ENCODE peak calls at places on chromosomes 12 and 14, in nine cellular contexts. One of them, this sample, is unnamed.

GRCh38 chr12:69616025-69616424 is 5.3 kb upstream of the LRRC10 start:
- DNase-seq in CD4-positive, alpha-beta T cell: no peak
- DNase-seq in fibroblast of lung: no peak
- DNase-seq in CD8-positive, alpha-beta T cell: no peak
- DNase-seq in mammary epithelial cell: no peak
- DNase-seq in endodermal cell: no peak
- DNase-seq in neural progenitor cell: no peak
- DNase-seq in left ventricle myocardium inferior: no peak
- DNase-seq in MM.1S: no peak
- DNase-seq in this sample: no peak

GRCh38 chr12:26713885-26714383 is 119.1 kb downstream of the ITPR2 start:
- DNase-seq in CD4-positive, alpha-beta T cell: no peak
- DNase-seq in fibroblast of lung: no peak
- DNase-seq in CD8-positive, alpha-beta T cell: no peak
- DNase-seq in mammary epithelial cell: no peak
- DNase-seq in endodermal cell: no peak
- DNase-seq in neural progenitor cell: no peak
- DNase-seq in left ventricle myocardium inferior: no peak
- DNase-seq in MM.1S: no peak
- DNase-seq in this sample: no peak

GRCh38 chr12:25501565-25501964 is 51.5 kb downstream of the LMNTD1 start:
- DNase-seq in CD4-positive, alpha-beta T cell: no peak
- DNase-seq in fibroblast of lung: no peak
- DNase-seq in CD8-positive, alpha-beta T cell: no peak
- DNase-seq in mammary epithelial cell: no peak
- DNase-seq in endodermal cell: no peak
- DNase-seq in neural progenitor cell: no peak
- DNase-seq in left ventricle myocardium inferior: no peak
- DNase-seq in MM.1S: no peak
- DNase-seq in this sample: no peak

GRCh38 chr12:102811125-102811737 is 105.8 kb downstream of the PAH start:
- DNase-seq in CD4-positive, alpha-beta T cell: no peak
- DNase-seq in fibroblast of lung: no peak
- DNase-seq in CD8-positive, alpha-beta T cell: no peak
- DNase-seq in mammary epithelial cell: no peak
- DNase-seq in endodermal cell: peak; percentile 92
- DNase-seq in neural progenitor cell: peak; percentile 70
- DNase-seq in left ventricle myocardium inferior: no peak
- DNase-seq in MM.1S: peak; percentile 36
- DNase-seq in this sample: peak; percentile 2

GRCh38 chr14:60079723-60080122 is 12.0 kb upstream of the PCNX4 start:
- DNase-seq in CD4-positive, alpha-beta T cell: no peak
- DNase-seq in fibroblast of lung: no peak
- DNase-seq in CD8-positive, alpha-beta T cell: no peak
- DNase-seq in mammary epithelial cell: no peak
- DNase-seq in endodermal cell: no peak
- DNase-seq in neural progenitor cell: peak; percentile 37
- DNase-seq in left ventricle myocardium inferior: no peak
- DNase-seq in MM.1S: no peak
- DNase-seq in this sample: no peak

GRCh38 chr12:46148706-46149463 is 120.0 kb downstream of the SLC38A1 start:
- DNase-seq in CD4-positive, alpha-beta T cell: no peak
- DNase-seq in fibroblast of lung: no peak
- DNase-seq in CD8-positive, alpha-beta T cell: no peak
- DNase-seq in mammary epithelial cell: no peak
- DNase-seq in endodermal cell: no peak
- DNase-seq in neural progenitor cell: no peak
- DNase-seq in left ventricle myocardium inferior: no peak
- DNase-seq in MM.1S: no peak
- DNase-seq in this sample: no peak

GRCh38 chr12:49899921-49900320 is 3.8 kb downstream of the FAIM2 start:
- DNase-seq in CD4-positive, alpha-beta T cell: no peak
- DNase-seq in fibroblast of lung: no peak
- DNase-seq in CD8-positive, alpha-beta T cell: no peak
- DNase-seq in mammary epithelial cell: no peak
- DNase-seq in endodermal cell: no peak
- DNase-seq in neural progenitor cell: no peak
- DNase-seq in left ventricle myocardium inferior: no peak
- DNase-seq in MM.1S: no peak
- DNase-seq in this sample: no peak

GRCh38 chr14:20970983-20971704 is 15.9 kb downstream of the RNASE2 start:
- DNase-seq in CD4-positive, alpha-beta T cell: peak; percentile 73
- DNase-seq in fibroblast of lung: peak; percentile 80
- DNase-seq in CD8-positive, alpha-beta T cell: peak; percentile 73
- DNase-seq in mammary epithelial cell: peak; percentile 74
- DNase-seq in endodermal cell: peak; percentile 97
- DNase-seq in neural progenitor cell: peak; percentile 93
- DNase-seq in left ventricle myocardium inferior: peak; percentile 84
- DNase-seq in MM.1S: peak; percentile 68
- DNase-seq in this sample: peak; percentile 48

GRCh38 chr14:60862283-60862682 is 118.6 kb downstream of the TRMT5 start:
- DNase-seq in CD4-positive, alpha-beta T cell: no peak
- DNase-seq in fibroblast of lung: peak; percentile 84
- DNase-seq in CD8-positive, alpha-beta T cell: no peak
- DNase-seq in mammary epithelial cell: peak; percentile 14
- DNase-seq in endodermal cell: no peak
- DNase-seq in neural progenitor cell: no peak
- DNase-seq in left ventricle myocardium inferior: no peak
- DNase-seq in MM.1S: no peak
- DNase-seq in this sample: no peak

GRCh38 chr12:16165506-16165905 is 112.0 kb downstream of the SLC15A5 start:
- DNase-seq in CD4-positive, alpha-beta T cell: no peak
- DNase-seq in fibroblast of lung: peak; percentile 63
- DNase-seq in CD8-positive, alpha-beta T cell: no peak
- DNase-seq in mammary epithelial cell: peak; percentile 27
- DNase-seq in endodermal cell: peak; percentile 76
- DNase-seq in neural progenitor cell: peak; percentile 67
- DNase-seq in left ventricle myocardium inferior: no peak
- DNase-seq in MM.1S: peak; percentile 35
- DNase-seq in this sample: no peak

GRCh38 chr12:26133508-26133907 is 8.7 kb upstream of the BHLHE41 start:
- DNase-seq in CD4-positive, alpha-beta T cell: no peak
- DNase-seq in fibroblast of lung: peak; percentile 40
- DNase-seq in CD8-positive, alpha-beta T cell: no peak
- DNase-seq in mammary epithelial cell: no peak
- DNase-seq in endodermal cell: no peak
- DNase-seq in neural progenitor cell: no peak
- DNase-seq in left ventricle myocardium inferior: no peak
- DNase-seq in MM.1S: no peak
- DNase-seq in this sample: no peak

GRCh38 chr12:94362653-94363052 is 97.0 kb downstream of the CEP83 start:
- DNase-seq in CD4-positive, alpha-beta T cell: no peak
- DNase-seq in fibroblast of lung: no peak
- DNase-seq in CD8-positive, alpha-beta T cell: no peak
- DNase-seq in mammary epithelial cell: no peak
- DNase-seq in endodermal cell: no peak
- DNase-seq in neural progenitor cell: no peak
- DNase-seq in left ventricle myocardium inferior: no peak
- DNase-seq in MM.1S: no peak
- DNase-seq in this sample: no peak

GRCh38 chr14:50371546-50371945 is 25.1 kb downstream of the CDKL1 start:
- DNase-seq in CD4-positive, alpha-beta T cell: no peak
- DNase-seq in fibroblast of lung: no peak
- DNase-seq in CD8-positive, alpha-beta T cell: no peak
- DNase-seq in mammary epithelial cell: no peak
- DNase-seq in endodermal cell: no peak
- DNase-seq in neural progenitor cell: no peak
- DNase-seq in left ventricle myocardium inferior: no peak
- DNase-seq in MM.1S: no peak
- DNase-seq in this sample: no peak

GRCh38 chr14:71403673-71404072 is 496.4 kb downstream of the PCNX1 start:
- DNase-seq in CD4-positive, alpha-beta T cell: no peak
- DNase-seq in fibroblast of lung: peak; percentile 27
- DNase-seq in CD8-positive, alpha-beta T cell: peak; percentile 49
- DNase-seq in mammary epithelial cell: peak; percentile 23
- DNase-seq in endodermal cell: no peak
- DNase-seq in neural progenitor cell: no peak
- DNase-seq in left ventricle myocardium inferior: no peak
- DNase-seq in MM.1S: peak; percentile 28
- DNase-seq in this sample: no peak

GRCh38 chr12:47188576-47189441 is 109.0 kb upstream of the AMIGO2 start:
- DNase-seq in CD4-positive, alpha-beta T cell: no peak
- DNase-seq in fibroblast of lung: peak; percentile 82
- DNase-seq in CD8-positive, alpha-beta T cell: no peak
- DNase-seq in mammary epithelial cell: peak; percentile 4
- DNase-seq in endodermal cell: no peak
- DNase-seq in neural progenitor cell: no peak
- DNase-seq in left ventricle myocardium inferior: no peak
- DNase-seq in MM.1S: no peak
- DNase-seq in this sample: no peak

GRCh38 chr14:105378873-105379685 is 19.3 kb upstream of the TEX22 start:
- DNase-seq in CD4-positive, alpha-beta T cell: no peak
- DNase-seq in fibroblast of lung: no peak
- DNase-seq in CD8-positive, alpha-beta T cell: no peak
- DNase-seq in mammary epithelial cell: no peak
- DNase-seq in endodermal cell: no peak
- DNase-seq in neural progenitor cell: no peak
- DNase-seq in left ventricle myocardium inferior: no peak
- DNase-seq in MM.1S: no peak
- DNase-seq in this sample: no peak

GRCh38 chr14:105378199-105378598 is 20.1 kb upstream of the TEX22 start:
- DNase-seq in CD4-positive, alpha-beta T cell: no peak
- DNase-seq in fibroblast of lung: no peak
- DNase-seq in CD8-positive, alpha-beta T cell: no peak
- DNase-seq in mammary epithelial cell: no peak
- DNase-seq in endodermal cell: no peak
- DNase-seq in neural progenitor cell: no peak
- DNase-seq in left ventricle myocardium inferior: no peak
- DNase-seq in MM.1S: no peak
- DNase-seq in this sample: no peak

GRCh38 chr14:105377555-105378182 is 20.7 kb upstream of the TEX22 start:
- DNase-seq in CD4-positive, alpha-beta T cell: no peak
- DNase-seq in fibroblast of lung: no peak
- DNase-seq in CD8-positive, alpha-beta T cell: no peak
- DNase-seq in mammary epithelial cell: no peak
- DNase-seq in endodermal cell: peak; percentile 74
- DNase-seq in neural progenitor cell: no peak
- DNase-seq in left ventricle myocardium inferior: no peak
- DNase-seq in MM.1S: no peak
- DNase-seq in this sample: no peak

GRCh38 chr14:105375635-105376057 is 22.7 kb upstream of the TEX22 start:
- DNase-seq in CD4-positive, alpha-beta T cell: no peak
- DNase-seq in fibroblast of lung: no peak
- DNase-seq in CD8-positive, alpha-beta T cell: peak; percentile 35
- DNase-seq in mammary epithelial cell: no peak
- DNase-seq in endodermal cell: no peak
- DNase-seq in neural progenitor cell: no peak
- DNase-seq in left ventricle myocardium inferior: no peak
- DNase-seq in MM.1S: no peak
- DNase-seq in this sample: no peak

GRCh38 chr14:105376521-105377440 is 21.6 kb upstream of the TEX22 start:
- DNase-seq in CD4-positive, alpha-beta T cell: no peak
- DNase-seq in fibroblast of lung: no peak
- DNase-seq in CD8-positive, alpha-beta T cell: no peak
- DNase-seq in mammary epithelial cell: no peak
- DNase-seq in endodermal cell: peak; percentile 66
- DNase-seq in neural progenitor cell: no peak
- DNase-seq in left ventricle myocardium inferior: no peak
- DNase-seq in MM.1S: no peak
- DNase-seq in this sample: no peak
- TF ChIP-seq CTCF in CD4-positive, alpha-beta T cell: no peak
- TF ChIP-seq CTCF in fibroblast of lung: no peak
- TF ChIP-seq CTCF in CD8-positive, alpha-beta T cell: no peak
- TF ChIP-seq CTCF in mammary epithelial cell: no peak
- TF ChIP-seq CTCF in endodermal cell: peak; percentile 45
- TF ChIP-seq CTCF in neural progenitor cell: peak; percentile 7
- TF ChIP-seq CTCF in left ventricle myocardium inferior: no peak
- TF ChIP-seq CTCF in MM.1S: no peak
- TF ChIP-seq CTCF in this sample: no peak

GRCh38 chr12:34286934-34287333 is 264.6 kb downstream of the ALG10 start:
- DNase-seq in CD4-positive, alpha-beta T cell: no peak
- DNase-seq in fibroblast of lung: no peak
- DNase-seq in CD8-positive, alpha-beta T cell: no peak
- DNase-seq in mammary epithelial cell: no peak
- DNase-seq in endodermal cell: peak; percentile 14
- DNase-seq in neural progenitor cell: no peak
- DNase-seq in left ventricle myocardium inferior: no peak
- DNase-seq in MM.1S: no peak
- DNase-seq in this sample: no peak
- H3K9me3 ChIP-seq in CD4-positive, alpha-beta T cell: peaks cover 29% of the 10 kb centered on the region
- H3K9me3 ChIP-seq in fibroblast of lung: no peaks in the 10 kb centered on the region
- H3K9me3 ChIP-seq in CD8-positive, alpha-beta T cell: peaks cover 5% of the 10 kb centered on the region
- H3K9me3 ChIP-seq in mammary epithelial cell: peaks cover 34% of the 10 kb centered on the region
- H3K9me3 ChIP-seq in endodermal cell: peaks cover 64% of the 10 kb centered on the region
- H3K9me3 ChIP-seq in neural progenitor cell: peaks cover 24% of the 10 kb centered on the region
- H3K9me3 ChIP-seq in left ventricle myocardium inferior: peaks cover 74% of the 10 kb centered on the region
- H3K9me3 ChIP-seq in MM.1S: no peaks in the 10 kb centered on the region
- H3K9me3 ChIP-seq in this sample: no peaks in the 10 kb centered on the region

GRCh38 chr12:112961536-112961935 is 16.8 kb upstream of the OAS2 start:
- DNase-seq in CD4-positive, alpha-beta T cell: no peak
- DNase-seq in fibroblast of lung: no peak
- DNase-seq in CD8-positive, alpha-beta T cell: no peak
- DNase-seq in mammary epithelial cell: no peak
- DNase-seq in endodermal cell: no peak
- DNase-seq in neural progenitor cell: no peak
- DNase-seq in left ventricle myocardium inferior: no peak
- DNase-seq in MM.1S: no peak
- DNase-seq in this sample: no peak
- TF ChIP-seq CTCF in CD4-positive, alpha-beta T cell: no peak
- TF ChIP-seq CTCF in fibroblast of lung: no peak
- TF ChIP-seq CTCF in CD8-positive, alpha-beta T cell: no peak
- TF ChIP-seq CTCF in mammary epithelial cell: no peak
- TF ChIP-seq CTCF in endodermal cell: no peak
- TF ChIP-seq CTCF in neural progenitor cell: no peak
- TF ChIP-seq CTCF in left ventricle myocardium inferior: no peak
- TF ChIP-seq CTCF in MM.1S: no peak
- TF ChIP-seq CTCF in this sample: no peak

DNA sequence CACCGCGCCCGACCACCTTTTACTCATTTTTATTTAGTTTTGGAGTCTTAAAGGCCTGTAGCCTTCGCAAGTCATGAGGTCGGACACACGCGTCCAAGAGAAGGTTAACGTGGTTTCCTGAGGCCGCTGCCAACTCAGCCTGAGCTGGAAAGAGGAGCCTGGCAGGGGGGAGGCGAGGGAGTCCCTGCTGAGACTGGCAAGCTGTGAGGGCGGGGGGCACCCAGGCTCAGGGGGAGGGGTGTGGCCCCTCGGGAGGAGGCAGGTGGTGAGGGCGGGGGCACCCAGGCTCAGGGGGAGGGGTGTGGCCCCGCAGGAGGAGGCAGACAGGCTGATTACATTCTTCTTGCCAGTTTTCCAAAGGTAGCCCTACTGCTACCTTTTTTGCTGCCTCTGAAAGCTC is 143.2 kb downstream of the PIWIL1 start:
- DNase-seq in CD4-positive, alpha-beta T cell: no peak
- DNase-seq in fibroblast of lung: no peak
- DNase-seq in CD8-positive, alpha-beta T cell: no peak
- DNase-seq in mammary epithelial cell: no peak
- DNase-seq in endodermal cell: peak; percentile 63
- DNase-seq in neural progenitor cell: no peak
- DNase-seq in left ventricle myocardium inferior: no peak
- DNase-seq in MM.1S: no peak
- DNase-seq in this sample: no peak
- H3K9me3 ChIP-seq in CD4-positive, alpha-beta T cell: no peaks in the 10 kb centered on the region
- H3K9me3 ChIP-seq in fibroblast of lung: no peaks in the 10 kb centered on the region
- H3K9me3 ChIP-seq in CD8-positive, alpha-beta T cell: no peaks in the 10 kb centered on the region
- H3K9me3 ChIP-seq in mammary epithelial cell: peaks cover 44% of the 10 kb centered on the region
- H3K9me3 ChIP-seq in endodermal cell: no peaks in the 10 kb centered on the region
- H3K9me3 ChIP-seq in neural progenitor cell: no peaks in the 10 kb centered on the region
- H3K9me3 ChIP-seq in left ventricle myocardium inferior: no peaks in the 10 kb centered on the region
- H3K9me3 ChIP-seq in MM.1S: no peaks in the 10 kb centered on the region
- H3K9me3 ChIP-seq in this sample: no peaks in the 10 kb centered on the region

GRCh38 chr12:125856899-125857298 is 791.7 kb downstream of the AACS start:
- DNase-seq in CD4-positive, alpha-beta T cell: no peak
- DNase-seq in fibroblast of lung: no peak
- DNase-seq in CD8-positive, alpha-beta T cell: no peak
- DNase-seq in mammary epithelial cell: no peak
- DNase-seq in endodermal cell: peak; percentile 56
- DNase-seq in neural progenitor cell: no peak
- DNase-seq in left ventricle myocardium inferior: no peak
- DNase-seq in MM.1S: no peak
- DNase-seq in this sample: no peak
- TF ChIP-seq CTCF in CD4-positive, alpha-beta T cell: no peak
- TF ChIP-seq CTCF in fibroblast of lung: no peak
- TF ChIP-seq CTCF in CD8-positive, alpha-beta T cell: no peak
- TF ChIP-seq CTCF in mammary epithelial cell: no peak
- TF ChIP-seq CTCF in endodermal cell: peak; percentile 48
- TF ChIP-seq CTCF in neural progenitor cell: no peak
- TF ChIP-seq CTCF in left ventricle myocardium inferior: no peak
- TF ChIP-seq CTCF in MM.1S: no peak
- TF ChIP-seq CTCF in this sample: peak; percentile 14

This sample was measured in Panc1.